ENCODE peak calls at places on chromosome 3, in four cellular contexts. L, G, M and X are unnamed samples.

GRCh38 chr3:19901918-19902317 is 32.1 kb downstream of the EFHB start:
- DNase-seq in L (no peak), G (peak; percentile 82), M (no peak), X (no peak)

GRCh38 chr3:133930341-133930933 is 34.8 kb upstream of the RAB6B start:
- DNase-seq in L (no peak), G (no peak), M (no peak), X (no peak)

GRCh38 chr3:98784042-98784441 is 20.9 kb downstream of the ST3GAL6 start:
- DNase-seq in L (no peak), G (no peak), M (no peak), X (no peak)

GRCh38 chr3:61114316-61114953 is 136.8 kb downstream of the FHIT start:
- DNase-seq in L (no peak), G (no peak), M (no peak), X (no peak)

GRCh38 chr3:24496529-24497482 is 2.2 kb upstream of the THRB start:
- DNase-seq in L (no peak), G (no peak), M (peak; percentile 84), X (peak; percentile 94)

GRCh38 chr3:105866656-105867653 is 1.9 kb downstream of the CBLB start:
- DNase-seq in L (peak; percentile 80), G (no peak), M (no peak), X (no peak)

GRCh38 chr3:64278631-64279030 is 53.4 kb upstream of the PRICKLE2 start:
- DNase-seq in L (no peak), G (no peak), M (no peak), X (no peak)

GRCh38 chr3:153289334-153289808 is 127.3 kb downstream of the RAP2B start:
- DNase-seq in L (no peak), G (no peak), M (no peak), X (no peak)

GRCh38 chr3:140834266-140835037 is 107.2 kb upstream of the SLC25A36 start:
- DNase-seq in L (no peak), G (peak; percentile 32), M (no peak), X (no peak)

GRCh38 chr3:61960976-61961375 is 399.6 kb downstream of the PTPRG start:
- DNase-seq in L (no peak), G (no peak), M (no peak), X (no peak)

GRCh38 chr3:79490165-79491028 is 277.4 kb downstream of the ROBO1 start:
- DNase-seq in L (no peak), G (no peak), M (peak; percentile 65), X (no peak)

GRCh38 chr3:172213765-172214358 is 174.5 kb downstream of the FNDC3B start:
- DNase-seq in L (peak; percentile 40), G (no peak), M (no peak), X (no peak)

GRCh38 chr3:7504886-7505775 is 644.2 kb downstream of the GRM7 start:
- DNase-seq in L (no peak), G (no peak), M (no peak), X (peak; percentile 59)

GRCh38 chr3:53702776-53703175 is 143.4 kb downstream of the CHDH start:
- DNase-seq in L (no peak), G (no peak), M (no peak), X (no peak)

GRCh38 chr3:90132220-90132619 is 1024.8 kb downstream of the EPHA3 start:
- DNase-seq in L (no peak), G (no peak), M (no peak), X (no peak)

GRCh38 chr3:167874667-167875372 is 139.3 kb downstream of the SERPINI1 start:
- DNase-seq in L (no peak), G (no peak), M (no peak), X (no peak)

GRCh38 chr3:132318451-132318850 is 1.2 kb downstream of the ACP3 start:
- DNase-seq in L (no peak), G (no peak), M (no peak), X (no peak)

GRCh38 chr3:162632672-162633071 is 1136.1 kb downstream of the OTOL1 start:
- DNase-seq in L (no peak), G (no peak), M (no peak), X (no peak)

GRCh38 chr3:179149239-179149887 is 1.2 kb downstream of the PIK3CA start:
- DNase-seq in L (peak; percentile 53), G (no peak), M (no peak), X (no peak)

GRCh38 chr3:129766135-129766534 is 127.4 kb downstream of the TMCC1 start:
- DNase-seq in L (no peak), G (no peak), M (no peak), X (no peak)

GRCh38 chr3:17500618-17501017 is 241.8 kb downstream of the TBC1D5 start:
- DNase-seq in L (no peak), G (peak; percentile 20), M (no peak), X (no peak)

GRCh38 chr3:44974406-44974805 is 1.6 kb downstream of the ZDHHC3 start:
- DNase-seq in L (no peak), G (no peak), M (no peak), X (no peak)

GRCh38 chr3:48565591-48566400 is 2.2 kb upstream of the UCN2 start:
- DNase-seq in L (no peak), G (no peak), M (no peak), X (no peak)

GRCh38 chr3:56980798-56981390 is 79.6 kb upstream of the SPATA12 start:
- DNase-seq in L (no peak), G (peak; percentile 93), M (no peak), X (no peak)

GRCh38 chr3:41710646-41711388 is 251.1 kb downstream of the ULK4 start:
- DNase-seq in L (no peak), G (no peak), M (no peak), X (no peak)

GRCh38 chr3:173217127-173217526 is 76.1 kb upstream of the SPATA16 start:
- DNase-seq in L (no peak), G (no peak), M (no peak), X (no peak)

GRCh38 chr3:35946857-35947514 is 307.7 kb downstream of the ARPP21 start:
- DNase-seq in L (no peak), G (no peak), M (no peak), X (no peak)

GRCh38 chr3:5239602-5240001 is 52.1 kb downstream of the EDEM1 start:
- DNase-seq in L (no peak), G (peak; percentile 33), M (no peak), X (no peak)

GRCh38 chr3:178236555-178237277 is 299.5 kb upstream of the KCNMB2 start:
- DNase-seq in L (no peak), G (peak; percentile 85), M (no peak), X (no peak)

GRCh38 chr3:4898454-4899313 is 80.6 kb upstream of the BHLHE40 start:
- DNase-seq in L (peak; percentile 53), G (no peak), M (no peak), X (no peak)

GRCh38 chr3:5456199-5456598 is 268.7 kb downstream of the EDEM1 start:
- DNase-seq in L (no peak), G (no peak), M (no peak), X (no peak)

GRCh38 chr3:190456779-190457178 is 7.1 kb upstream of the TMEM207 start:
- DNase-seq in L (no peak), G (peak; percentile 28), M (no peak), X (no peak)

GRCh38 chr3:182704926-182705325 is 88.4 kb upstream of the ATP11B start:
- DNase-seq in L (no peak), G (no peak), M (no peak), X (no peak)

GRCh38 chr3:56422316-56422715 is 46.0 kb downstream of the ERC2 start:
- DNase-seq in L (no peak), G (no peak), M (no peak), X (no peak)

GRCh38 chr3:147191795-147192385 is 214.5 kb downstream of the ZIC4 start:
- DNase-seq in L (peak; percentile 1), G (peak; percentile 5), M (no peak), X (no peak)

GRCh38 chr3:52090620-52091468 is 34.5 kb upstream of the DUSP7 start:
- DNase-seq in L (no peak), G (no peak), M (peak; percentile 48), X (peak; percentile 70)
- H3K4me1 ChIP-seq in L (peaks cover 22% of the 10 kb centered on the region), G (peaks cover 6% of the 10 kb centered on the region), M (peaks cover 50% of the 10 kb centered on the region), X (no peaks in the 10 kb centered on the region)

GRCh38 chr3:13296662-13297061 is 123.5 kb downstream of the NUP210 start:
- DNase-seq in L (no peak), G (no peak), M (peak; percentile 22), X (no peak)
- H3K27ac ChIP-seq in L (no peak overlapping the region), G (no peak overlapping the region), M (no peak overlapping the region), X (no peak overlapping the region)

GRCh38 chr3:123765475-123766166 is 118.5 kb downstream of the MYLK start:
- DNase-seq in L (no peak), G (no peak), M (no peak), X (no peak)
- H3K4me1 ChIP-seq in L (no peaks in the 10 kb centered on the region), G (no peaks in the 10 kb centered on the region), M (peaks cover 15% of the 10 kb centered on the region), X (peaks cover 3% of the 10 kb centered on the region)

GRCh38 chr3:136173939-136174338 is 22.2 kb downstream of the MSL2 start:
- DNase-seq in L (no peak), G (no peak), M (no peak), X (no peak)

DNA sequence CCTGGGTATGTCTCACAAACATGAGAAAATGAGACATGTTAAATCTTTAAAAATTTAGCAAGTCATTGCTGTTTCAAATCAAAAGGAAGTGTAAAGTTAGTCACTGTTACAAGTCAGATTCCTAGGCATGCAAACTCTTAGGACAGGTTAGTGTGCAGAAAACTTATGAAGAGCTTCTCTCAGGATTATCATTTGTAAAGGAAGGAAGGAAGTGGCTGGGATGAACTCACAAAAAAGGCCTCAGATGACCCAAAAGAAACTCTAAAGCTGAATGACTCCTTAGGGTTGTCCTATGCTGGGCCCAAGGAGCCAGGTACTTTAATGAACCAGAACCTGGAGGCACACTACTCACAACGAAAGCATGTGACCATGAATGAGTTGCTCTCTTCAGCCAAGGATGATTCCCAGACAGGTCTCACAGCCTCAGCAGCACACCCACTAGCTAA is 25.0 kb downstream of the MSL2 start:
- DNase-seq in L (no peak), G (peak; percentile 84), M (no peak), X (no peak)
- H3K27ac ChIP-seq in L (peak overlapping the region; percentile 50), G (peak overlapping the region; percentile 91), M (no peak overlapping the region), X (no peak overlapping the region)

GRCh38 chr3:112687214-112687613 is 46.3 kb upstream of the CCDC80 start:
- DNase-seq in L (no peak), G (no peak), M (no peak), X (no peak)

GRCh38 chr3:112687621-112688020 is 46.7 kb upstream of the CCDC80 start:
- DNase-seq in L (no peak), G (no peak), M (no peak), X (no peak)

GRCh38 chr3:112689385-112689784 is 48.4 kb upstream of the CCDC80 start:
- DNase-seq in L (no peak), G (no peak), M (no peak), X (no peak)

GRCh38 chr3:112688819-112689218 is 47.9 kb upstream of the CCDC80 start:
- DNase-seq in L (no peak), G (peak; percentile 40), M (no peak), X (no peak)

GRCh38 chr3:112688085-112688769 is 47.3 kb upstream of the CCDC80 start:
- DNase-seq in L (no peak), G (no peak), M (no peak), X (no peak)
- H3K4me1 ChIP-seq in L (no peaks in the 10 kb centered on the region), G (peaks cover 31% of the 10 kb centered on the region), M (no peaks in the 10 kb centered on the region), X (no peaks in the 10 kb centered on the region)

GRCh38 chr3:158350971-158351370 is 220.0 kb upstream of the MLF1 start:
- DNase-seq in L (no peak), G (no peak), M (no peak), X (no peak)
- H3K27ac ChIP-seq in L (no peak overlapping the region), G (no peak overlapping the region), M (no peak overlapping the region), X (no peak overlapping the region)